ENCODE peak calls at places on chromosome 2, in five cellular contexts. U is CD8-positive, alpha-beta T cell; F is endothelial cell; P is astrocyte of the spinal cord; N is AG10803. L is an unnamed sample.

GRCh38 chr2:63834401-63834800 is 7.3 kb upstream of the UGP2 start:
- DNase-seq in U (no peak), F (no peak), P (no peak), N (no peak), L (no peak)

GRCh38 chr2:201257941-201258665 is 2.2 kb upstream of the CASP8 start:
- DNase-seq in U (peak), F (peak), P (peak), N (peak), L (peak)

GRCh38 chr2:101026253-101026701 is 24.2 kb downstream of the RPL31 start:
- DNase-seq in U (no peak), F (no peak), P (no peak), N (no peak), L (no peak)

GRCh38 chr2:164898475-164898874 is 56.9 kb downstream of the SLC38A11 start:
- DNase-seq in U (no peak), F (no peak), P (peak), N (peak), L (no peak)

GRCh38 chr2:69827796-69828540 is 1.5 kb upstream of the GMCL1 start:
- DNase-seq in U (no peak), F (no peak), P (peak), N (no peak), L (no peak)

GRCh38 chr2:111715987-111716900 is 167.7 kb downstream of the ANAPC1 start:
- DNase-seq in U (no peak), F (no peak), P (no peak), N (peak), L (no peak)

GRCh38 chr2:239630618-239631286 is 229.9 kb upstream of the HDAC4 start:
- DNase-seq in U (no peak), F (no peak), P (peak), N (peak), L (peak)

GRCh38 chr2:230798769-230799399 is 65.9 kb upstream of the ITM2C start:
- DNase-seq in U (peak), F (peak), P (peak), N (peak), L (peak)

GRCh38 chr2:180655842-180656454 is 324.5 kb upstream of the UBE2E3 start:
- DNase-seq in U (no peak), F (no peak), P (no peak), N (no peak), L (no peak)

GRCh38 chr2:239354132-239354790 is 46.6 kb downstream of the HDAC4 start:
- DNase-seq in U (no peak), F (no peak), P (no peak), N (no peak), L (no peak)

GRCh38 chr2:407630-408029 is 119.7 kb upstream of the ALKAL2 start:
- DNase-seq in U (no peak), F (no peak), P (no peak), N (no peak), L (no peak)

DNA sequence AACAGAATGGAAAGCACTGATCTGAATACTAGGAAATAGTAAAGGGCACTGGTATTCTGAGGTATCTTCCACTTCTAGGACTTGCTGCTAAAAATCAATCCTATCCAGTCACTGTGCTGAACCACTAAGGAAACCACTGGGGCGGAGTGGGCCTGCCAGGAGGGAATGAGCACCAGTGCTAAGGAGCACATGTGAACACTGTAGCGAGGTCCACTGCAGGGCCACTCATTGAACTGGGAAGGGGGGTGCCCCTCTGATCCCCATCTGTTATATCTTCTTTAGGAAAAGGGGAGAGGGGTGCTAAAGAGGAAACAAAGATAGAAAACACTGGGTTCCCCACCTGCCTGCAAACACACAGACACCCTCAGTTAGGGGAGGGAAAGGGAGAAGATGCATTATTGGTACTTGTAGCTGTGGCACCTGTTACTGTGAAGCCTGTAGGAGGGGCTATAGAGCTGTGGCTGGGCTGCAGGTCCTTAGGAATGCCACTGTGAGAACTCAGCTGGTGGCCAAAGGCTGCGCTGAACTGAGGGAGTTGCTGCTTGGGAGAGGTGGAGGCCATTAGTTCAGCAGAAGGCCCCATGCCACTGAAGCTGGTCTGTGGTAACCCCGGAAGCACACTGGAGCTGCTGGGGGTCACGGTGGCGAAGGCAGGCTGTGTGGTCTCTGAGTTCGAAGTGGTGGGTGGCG is 81.8 kb downstream of the INO80D start:
- DNase-seq in U (no peak), F (peak), P (no peak), N (no peak), L (peak)
- TF ChIP-seq CTCF in U (no peak), F (no peak), P (peak), N (peak), L (peak)

GRCh38 chr2:109261906-109262631 is 133.1 kb downstream of the SH3RF3 start:
- DNase-seq in U (no peak), F (no peak), P (no peak), N (no peak), L (no peak)

GRCh38 chr2:109259671-109260070 is 130.7 kb downstream of the SH3RF3 start:
- DNase-seq in U (no peak), F (no peak), P (no peak), N (no peak), L (no peak)

GRCh38 chr2:109258905-109259540 is 130.0 kb downstream of the SH3RF3 start:
- DNase-seq in U (no peak), F (no peak), P (no peak), N (peak), L (no peak)

GRCh38 chr2:109260116-109260855 is 131.3 kb downstream of the SH3RF3 start:
- DNase-seq in U (no peak), F (no peak), P (no peak), N (no peak), L (no peak)

DNA sequence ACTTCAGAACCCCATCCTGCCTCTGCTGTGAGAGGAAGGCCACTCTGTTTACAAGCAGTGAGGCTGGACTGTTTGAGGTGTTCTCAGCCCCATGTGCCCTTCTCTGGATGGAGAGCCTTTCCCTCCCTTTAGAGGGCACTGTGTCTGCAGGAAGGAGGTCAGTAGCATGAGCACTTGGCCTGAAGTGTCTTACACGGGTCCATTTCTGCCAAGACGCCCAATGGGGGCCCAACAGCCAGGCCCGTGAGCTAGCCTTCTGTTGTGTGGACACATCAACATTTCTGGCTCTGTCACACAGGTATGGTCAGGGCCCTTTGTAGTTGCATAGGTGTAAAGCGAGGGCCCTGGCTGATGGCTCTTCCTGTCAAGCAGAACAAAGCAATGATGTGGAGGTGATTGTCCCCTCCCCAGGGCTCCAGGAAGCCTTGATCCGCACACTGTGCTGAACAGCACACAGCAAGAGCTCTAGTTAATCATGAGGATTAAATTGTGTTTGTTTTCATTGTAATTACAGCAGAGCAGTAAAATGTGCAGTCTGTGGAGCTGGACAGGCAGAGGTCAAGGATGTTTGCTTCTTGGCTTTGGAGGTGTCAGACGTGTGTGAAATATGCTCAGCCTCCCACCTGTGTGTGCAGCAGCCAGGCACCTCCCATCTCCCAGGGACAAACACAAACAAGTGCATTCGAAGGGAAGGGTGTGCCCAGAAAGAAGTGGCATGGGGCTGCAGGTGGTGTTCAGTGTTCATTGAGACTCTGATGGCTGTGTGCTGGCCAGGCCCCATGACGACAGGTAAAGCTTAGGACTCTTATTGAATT is 132.1 kb downstream of the SH3RF3 start:
- DNase-seq in U (no peak), F (no peak), P (no peak), N (peak), L (peak)
- TF ChIP-seq CTCF in U (no peak), F (no peak), P (peak), N (peak), L (peak)

DNA sequence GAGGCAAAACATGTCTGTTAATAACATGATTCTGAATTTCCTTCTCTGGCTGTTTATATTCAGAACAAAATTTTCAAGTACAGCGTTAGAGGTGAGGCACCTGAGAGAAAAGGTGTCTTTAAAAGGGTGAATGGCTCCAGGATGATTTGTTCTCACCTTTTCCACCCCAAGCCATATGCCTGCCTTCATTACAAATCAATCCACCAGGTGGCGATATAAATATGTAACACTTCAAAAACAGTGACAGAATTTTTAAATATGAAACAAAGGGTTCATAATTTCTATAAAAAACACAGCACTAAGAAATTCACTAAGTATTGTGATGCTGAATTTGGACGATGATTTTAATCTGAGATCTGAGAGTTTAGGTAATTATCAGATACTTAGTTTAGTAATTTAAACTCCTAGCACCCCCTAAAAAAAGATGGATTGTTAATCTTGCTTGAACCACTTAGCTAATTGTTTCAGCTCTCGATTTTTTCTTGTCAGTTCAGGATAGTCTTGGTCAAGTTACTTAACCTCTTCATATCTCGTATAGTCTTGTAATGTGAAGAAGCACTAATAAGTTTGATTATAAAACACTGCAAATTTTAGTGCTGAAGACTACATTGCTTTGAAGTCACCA is 528.8 kb downstream of the CPS1 start:
- DNase-seq in U (no peak), F (no peak), P (peak), N (peak), L (peak)
- TF ChIP-seq CTCF in U (peak), F (peak), P (peak), N (peak), L (peak)

GRCh38 chr2:23361185-23361584 is 23.8 kb upstream of the KLHL29 start:
- DNase-seq in U (no peak), F (no peak), P (no peak), N (no peak), L (no peak)
- TF ChIP-seq CTCF in U (no peak), F (no peak), P (no peak), N (no peak), L (no peak)

GRCh38 chr2:60550151-60550983 is 3.1 kb downstream of the BCL11A start:
- DNase-seq in U (peak), F (peak), P (peak), N (peak), L (peak)

GRCh38 chr2:60551241-60552095 is 2.0 kb downstream of the BCL11A start:
- DNase-seq in U (no peak), F (peak), P (peak), N (peak), L (peak)

GRCh38 chr2:60549250-60550150 is 4.0 kb downstream of the BCL11A start:
- DNase-seq in U (no peak), F (peak), P (peak), N (peak), L (peak)

GRCh38 chr2:60550984-60551240 is 2.5 kb downstream of the BCL11A start:
- DNase-seq in U (no peak), F (no peak), P (no peak), N (no peak), L (no peak)

GRCh38 chr2:60548844-60549243 is 4.6 kb downstream of the BCL11A start:
- DNase-seq in U (no peak), F (no peak), P (no peak), N (no peak), L (no peak)
- TF ChIP-seq CTCF in U (no peak), F (no peak), P (no peak), N (no peak), L (no peak)

GRCh38 chr2:58702302-58702696 is 461.2 kb upstream of the FANCL start:
- DNase-seq in U (no peak), F (no peak), P (peak), N (no peak), L (no peak)
- TF ChIP-seq CTCF in U (no peak), F (no peak), P (no peak), N (no peak), L (no peak)

GRCh38 chr2:134230885-134231284 is 23.0 kb upstream of the MGAT5 start:
- DNase-seq in U (no peak), F (no peak), P (no peak), N (no peak), L (no peak)

GRCh38 chr2:134229540-134229939 is 24.3 kb upstream of the MGAT5 start:
- DNase-seq in U (no peak), F (no peak), P (no peak), N (no peak), L (no peak)

GRCh38 chr2:134226561-134226960 is 27.3 kb upstream of the MGAT5 start:
- DNase-seq in U (no peak), F (no peak), P (no peak), N (no peak), L (no peak)

GRCh38 chr2:134227666-134228065 is 26.2 kb upstream of the MGAT5 start:
- DNase-seq in U (no peak), F (no peak), P (no peak), N (no peak), L (no peak)

DNA sequence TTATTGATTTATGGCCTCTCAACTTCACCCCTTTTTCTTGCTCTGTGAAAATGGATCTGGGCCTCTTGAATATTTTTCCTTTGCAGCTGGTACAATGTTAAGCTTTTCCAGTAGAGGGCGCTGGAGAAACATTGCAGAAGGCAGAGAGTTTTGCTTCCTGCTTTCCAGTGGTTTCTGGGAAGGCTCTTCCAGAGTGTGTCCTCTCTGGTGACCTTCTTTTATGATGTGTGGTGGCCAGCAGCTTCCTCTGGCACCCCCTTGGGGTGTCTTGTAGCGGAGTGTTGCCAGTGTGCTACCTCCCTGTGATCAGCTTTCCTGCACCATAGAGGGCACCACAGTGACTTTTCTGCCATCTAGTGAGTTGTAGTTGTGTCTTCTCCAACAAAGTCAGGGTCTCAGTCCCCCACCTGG is 25.4 kb upstream of the MGAT5 start:
- DNase-seq in U (no peak), F (peak), P (no peak), N (no peak), L (no peak)
- TF ChIP-seq CTCF in U (no peak), F (peak), P (peak), N (peak), L (peak)